ENCODE peak calls at places on chromosomes 12 and 14, in five cellular contexts. A, G, Z, B and X are unnamed samples.

GRCh38 chr14:80629606-80630005 is 311.9 kb downstream of the CEP128 start:
- DNase-seq in G (no peak), Z (no peak), A (no peak), B (no peak), X (no peak)

GRCh38 chr12:13952096-13952495 is 29.3 kb downstream of the GRIN2B start:
- DNase-seq in G (no peak), B (no peak), A (no peak), Z (no peak), X (no peak)

GRCh38 chr12:63967781-63968180 is 123.3 kb downstream of the SRGAP1 start:
- DNase-seq in B (no peak), A (no peak), G (no peak), Z (no peak), X (no peak)

GRCh38 chr12:48002773-48003218 is 1.5 kb downstream of the COL2A1 start:
- DNase-seq in B (no peak), Z (peak; percentile 65), G (no peak), A (peak; percentile 15), X (no peak)

GRCh38 chr14:88463318-88463717 is 77.9 kb downstream of the SPATA7 start:
- DNase-seq in A (peak; percentile 35), G (no peak), Z (peak; percentile 40), B (no peak), X (peak; percentile 53)

GRCh38 chr12:9143137-9143536 is 27.4 kb upstream of the A2M start:
- DNase-seq in A (no peak), Z (no peak), G (no peak), B (no peak), X (no peak)

GRCh38 chr12:100913872-100914600 is 119.5 kb downstream of the ANO4 start:
- DNase-seq in G (no peak), Z (no peak), A (no peak), B (no peak), X (no peak)

GRCh38 chr12:123973552-123974341 is 732 bp downstream of the ZNF664 start:
- DNase-seq in G (no peak), B (peak; percentile 10), Z (peak; percentile 31), A (peak; percentile 53), X (peak; percentile 21)

GRCh38 chr14:24040692-24041091 is 11.1 kb upstream of the CARMIL3 start:
- DNase-seq in A (no peak), B (no peak), G (no peak), Z (no peak), X (no peak)

GRCh38 chr12:49231881-49232650 is 32.8 kb upstream of the TUBA1C start:
- DNase-seq in G (no peak), B (no peak), A (no peak), Z (no peak), X (no peak)

GRCh38 chr12:58310828-58311273 is 369.5 kb downstream of the ATP23 start:
- DNase-seq in B (no peak), Z (peak; percentile 7), A (peak; percentile 96), G (peak; percentile 92), X (peak; percentile 28)

GRCh38 chr12:122023339-122024131 is 1.9 kb downstream of the BCL7A start:
- DNase-seq in B (no peak), A (peak; percentile 69), Z (peak; percentile 79), G (peak; percentile 35), X (peak; percentile 80)

GRCh38 chr12:104567832-104568490 is 111.2 kb downstream of the CHST11 start:
- DNase-seq in B (no peak), A (no peak), G (no peak), Z (no peak), X (no peak)

GRCh38 chr14:55398679-55399078 is 13.0 kb downstream of the ATG14 start:
- DNase-seq in A (peak; percentile 92), G (peak; percentile 93), B (no peak), Z (no peak), X (no peak)

GRCh38 chr12:52942056-52942913 is 6.6 kb upstream of the KRT18 start:
- DNase-seq in Z (no peak), G (no peak), A (no peak), B (no peak), X (no peak)

GRCh38 chr12:126807312-126807711 is 1459.7 kb upstream of the TMEM132C start:
- DNase-seq in G (no peak), Z (no peak), B (no peak), A (no peak), X (no peak)

GRCh38 chr12:50282581-50283229 is 615 bp downstream of the LIMA1 start:
- DNase-seq in A (no peak), B (no peak), Z (peak; percentile 36), G (peak; percentile 35), X (no peak)